ENCODE peak calls at places on chromosomes 1 and 21, in nine cellular contexts. E is heart right ventricle; V is omental fat pad; I is IMR-90; C is cardiac fibroblast; R is CD4-positive, alpha-beta T cell; B is endothelial cell; Y is fibroblast of pulmonary artery; H is mammary epithelial cell. S is an unnamed sample.

GRCh38 chr1:21833392-21833976 is 21.4 kb downstream of the LDLRAD2 start:
- DNase-seq in E (no peak), V (no peak), I (no peak), C (no peak), R (no peak), B (no peak), Y (no peak), H (no peak), S (no peak)

GRCh38 chr1:31798433-31799195 is 17.2 kb downstream of the SPOCD1 start:
- DNase-seq in E (no peak), V (peak; percentile 26), I (peak; percentile 90), C (peak; percentile 89), R (no peak), B (no peak), Y (peak; percentile 75), H (peak; percentile 89), S (peak; percentile 75)

GRCh38 chr1:59062743-59063142 is 234.2 kb upstream of the FGGY start:
- DNase-seq in E (no peak), V (no peak), I (peak; percentile 76), C (peak; percentile 87), R (no peak), B (no peak), Y (peak; percentile 85), H (peak; percentile 71), S (peak; percentile 34)

GRCh38 chr21:27168084-27168483 is 201.2 kb upstream of the ADAMTS5 start:
- DNase-seq in E (no peak), V (no peak), I (peak; percentile 51), C (peak; percentile 35), R (no peak), B (no peak), Y (peak; percentile 29), H (no peak), S (no peak)

GRCh38 chr1:226457307-226457712 is 49.4 kb upstream of the PARP1 start:
- DNase-seq in E (no peak), V (no peak), I (no peak), C (peak; percentile 34), R (peak; percentile 39), B (peak; percentile 46), Y (peak; percentile 13), H (no peak), S (no peak)

GRCh38 chr1:39425634-39426033 is 65.8 kb upstream of the BMP8A start:
- DNase-seq in E (no peak), V (no peak), I (no peak), C (no peak), R (no peak), B (no peak), Y (no peak), H (no peak), S (no peak)

GRCh38 chr1:182149411-182149965 is 88.0 kb upstream of the ZNF648 start:
- DNase-seq in E (no peak), V (no peak), I (peak; percentile 73), C (peak; percentile 41), R (no peak), B (no peak), Y (peak; percentile 67), H (peak; percentile 76), S (no peak)

GRCh38 chr1:153928776-153929432 is 6.1 kb upstream of the GATAD2B start:
- DNase-seq in E (no peak), V (no peak), I (peak; percentile 59), C (peak; percentile 49), R (no peak), B (no peak), Y (peak; percentile 21), H (no peak), S (no peak)

GRCh38 chr1:86938855-86939254 is 24.4 kb downstream of the HS2ST1 start:
- DNase-seq in E (no peak), V (no peak), I (no peak), C (no peak), R (no peak), B (no peak), Y (no peak), H (no peak), S (no peak)

GRCh38 chr21:26686278-26686677 is 113.2 kb upstream of the CYYR1 start:
- DNase-seq in E (no peak), V (no peak), I (peak; percentile 44), C (peak; percentile 37), R (no peak), B (no peak), Y (peak; percentile 21), H (peak; percentile 48), S (no peak)

GRCh38 chr1:168136709-168137514 is at the start of gene GPR161:
- DNase-seq in E (peak; percentile 67), V (peak; percentile 26), I (peak; percentile 36), C (peak; percentile 38), R (peak; percentile 7), B (peak; percentile 61), Y (peak; percentile 31), H (peak; percentile 57), S (no peak)

GRCh38 chr1:29828526-29829447 is 592.5 kb downstream of the PTPRU start:
- DNase-seq in E (no peak), V (no peak), I (no peak), C (no peak), R (no peak), B (no peak), Y (no peak), H (no peak), S (no peak)

GRCh38 chr1:84298688-84299535 is 2.6 kb upstream of the SAMD13 start:
- DNase-seq in E (peak; percentile 39), V (no peak), I (no peak), C (peak; percentile 24), R (peak; percentile 18), B (peak; percentile 54), Y (peak; percentile 22), H (peak; percentile 13), S (no peak)

GRCh38 chr1:27392778-27393635 is 585 bp downstream of the GPR3 start:
- DNase-seq in E (no peak), V (no peak), I (no peak), C (no peak), R (no peak), B (no peak), Y (no peak), H (no peak), S (no peak)
- TF ChIP-seq CTCF in E (no peak), V (no peak), I (peak; percentile 29), C (peak; percentile 35), R (no peak), B (peak; percentile 19), Y (peak; percentile 28), H (peak; percentile 19), S (peak; percentile 43)

GRCh38 chr21:44485254-44485793 is 30.0 kb downstream of the LRRC3 start:
- DNase-seq in E (no peak), V (no peak), I (peak; percentile 8), C (peak; percentile 51), R (peak; percentile 37), B (no peak), Y (no peak), H (no peak), S (no peak)

GRCh38 chr21:44485796-44486195 is 30.5 kb downstream of the LRRC3 start:
- DNase-seq in E (no peak), V (no peak), I (no peak), C (no peak), R (no peak), B (no peak), Y (no peak), H (no peak), S (no peak)

GRCh38 chr21:44484498-44485253 is 29.4 kb downstream of the LRRC3 start:
- DNase-seq in E (no peak), V (no peak), I (no peak), C (no peak), R (no peak), B (no peak), Y (no peak), H (no peak), S (no peak)

GRCh38 chr21:44487831-44488230 is 32.5 kb downstream of the LRRC3 start:
- DNase-seq in E (no peak), V (no peak), I (peak; percentile 19), C (peak; percentile 58), R (no peak), B (no peak), Y (peak; percentile 46), H (no peak), S (no peak)

DNA sequence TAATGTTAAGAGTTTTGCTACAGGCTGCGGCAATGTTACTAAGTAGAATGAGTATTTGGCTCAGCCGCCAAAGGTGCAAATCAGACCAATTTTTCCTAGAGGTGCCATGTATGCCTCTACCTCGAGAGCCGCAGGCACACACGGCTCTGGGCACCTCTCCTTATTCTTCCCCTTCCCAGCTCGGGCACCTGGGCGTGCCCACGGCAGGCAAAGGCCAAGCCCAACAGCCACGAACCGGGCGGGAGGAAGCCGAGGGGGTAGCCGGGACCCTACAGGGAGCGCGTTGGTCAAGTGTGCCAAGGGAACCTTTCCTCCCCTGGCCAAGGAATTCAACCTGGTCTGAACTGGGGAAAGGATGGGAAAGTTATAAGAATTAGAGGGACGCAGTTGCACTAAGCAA is 31.0 kb downstream of the LRRC3 start:
- DNase-seq in E (no peak), V (no peak), I (no peak), C (no peak), R (no peak), B (no peak), Y (no peak), H (no peak), S (no peak)
- TF ChIP-seq CTCF in E (no peak), V (no peak), I (no peak), C (no peak), R (no peak), B (no peak), Y (no peak), H (no peak), S (no peak)

GRCh38 chr1:192512426-192513125 is 63.0 kb upstream of the RGS1 start:
- DNase-seq in E (no peak), V (no peak), I (no peak), C (no peak), R (no peak), B (no peak), Y (no peak), H (no peak), S (no peak)

GRCh38 chr1:192506741-192507155 is 68.8 kb upstream of the RGS1 start:
- DNase-seq in E (no peak), V (no peak), I (peak; percentile 43), C (peak; percentile 68), R (no peak), B (no peak), Y (peak; percentile 63), H (no peak), S (no peak)
- TF ChIP-seq CTCF in E (no peak), V (no peak), I (peak; percentile 45), C (peak; percentile 49), R (no peak), B (no peak), Y (peak; percentile 53), H (peak; percentile 6), S (peak; percentile 53)

GRCh38 chr1:42925132-42925769 is 33.4 kb downstream of the SLC2A1 start:
- DNase-seq in E (no peak), V (no peak), I (no peak), C (no peak), R (no peak), B (no peak), Y (no peak), H (no peak), S (no peak)

GRCh38 chr1:42922687-42923366 is 35.8 kb downstream of the SLC2A1 start:
- DNase-seq in E (no peak), V (no peak), I (peak; percentile 69), C (peak; percentile 73), R (peak; percentile 34), B (peak; percentile 56), Y (peak; percentile 63), H (peak; percentile 72), S (no peak)

GRCh38 chr1:42923367-42924248 is 35.1 kb downstream of the SLC2A1 start:
- DNase-seq in E (no peak), V (no peak), I (no peak), C (no peak), R (no peak), B (no peak), Y (no peak), H (no peak), S (no peak)

GRCh38 chr1:42926235-42926869 is 32.3 kb downstream of the SLC2A1 start:
- DNase-seq in E (no peak), V (no peak), I (no peak), C (no peak), R (no peak), B (no peak), Y (no peak), H (no peak), S (no peak)

GRCh38 chr1:42924249-42925131 is 34.2 kb downstream of the SLC2A1 start:
- DNase-seq in E (peak; percentile 95), V (peak; percentile 83), I (peak; percentile 75), C (peak; percentile 90), R (peak; percentile 86), B (peak; percentile 91), Y (peak; percentile 84), H (peak; percentile 77), S (peak; percentile 50)
- TF ChIP-seq CTCF in E (no peak), V (no peak), I (peak; percentile 27), C (no peak), R (no peak), B (peak; percentile 55), Y (no peak), H (no peak), S (peak; percentile 23)

S was measured in AG04450.